ENCODE peak calls at places on chromosome 15, in four cellular contexts. I is K562, G is GM12878, R is prostate gland. K is an unnamed sample.

GRCh38 chr15:95492388-95493070 is 838.0 kb upstream of the NR2F2 start:
- DNase-seq in I (no peak), G (no peak), R (no peak), K (no peak)

GRCh38 chr15:82531496-82532382 is 8.5 kb downstream of the RPS17 start:
- DNase-seq in I (peak), G (no peak), R (no peak), K (no peak)

GRCh38 chr15:86839502-86839901 is 759.8 kb downstream of the AGBL1 start:
- DNase-seq in I (no peak), G (no peak), R (no peak), K (no peak)

GRCh38 chr15:99485153-99485947 is 80.4 kb upstream of the MEF2A start:
- DNase-seq in I (no peak), G (no peak), R (no peak), K (no peak)

GRCh38 chr15:68830141-68830540 is 9.4 kb upstream of the ANP32A start:
- DNase-seq in I (no peak), G (no peak), R (no peak), K (no peak)

GRCh38 chr15:88467935-88468528 is 524 bp downstream of the MRPS11 start:
- DNase-seq in I (peak), G (no peak), R (no peak), K (peak)

GRCh38 chr15:71447328-71448250 is 332.3 kb downstream of the THSD4 start:
- DNase-seq in I (no peak), G (no peak), R (peak), K (no peak)

GRCh38 chr15:39451121-39451698 is 129.7 kb upstream of the THBS1 start:
- DNase-seq in I (no peak), G (no peak), R (peak), K (no peak)

GRCh38 chr15:98131924-98132323 is 171.4 kb downstream of the ARRDC4 start:
- DNase-seq in I (no peak), G (no peak), R (no peak), K (no peak)

GRCh38 chr15:56353119-56353518 is 12.1 kb upstream of the TEX9 start:
- DNase-seq in I (no peak), G (no peak), R (no peak), K (no peak)

GRCh38 chr15:66755298-66756068 is 53.4 kb downstream of the SMAD6 start:
- DNase-seq in I (no peak), G (no peak), R (no peak), K (no peak)

GRCh38 chr15:57566840-57567239 is 24.9 kb upstream of the MYZAP start:
- DNase-seq in I (no peak), G (no peak), R (peak), K (no peak)

GRCh38 chr15:56971571-56971970 is 53.1 kb downstream of the TCF12 start:
- DNase-seq in I (no peak), G (no peak), R (no peak), K (no peak)

GRCh38 chr15:48384616-48385015 is 53.4 kb downstream of the DUT start:
- DNase-seq in I (no peak), G (no peak), R (no peak), K (no peak)

GRCh38 chr15:51907136-51907862 is 64.3 kb downstream of the LEO1 start:
- DNase-seq in I (peak), G (no peak), R (peak), K (peak)

GRCh38 chr15:69056365-69056764 is 41.9 kb downstream of the NOX5 start:
- DNase-seq in I (no peak), G (no peak), R (no peak), K (no peak)

GRCh38 chr15:61501815-61502214 is 272.7 kb upstream of the RORA start:
- DNase-seq in I (no peak), G (no peak), R (no peak), K (no peak)

GRCh38 chr15:87827126-87827525 is 429.4 kb downstream of the NTRK3 start:
- DNase-seq in I (no peak), G (no peak), R (no peak), K (no peak)

GRCh38 chr15:40893733-40894688 is at the start of gene VPS18:
- DNase-seq in I (peak), G (peak), R (peak), K (peak)
- TF ChIP-seq POLR2A in I (peak), G (peak), R (peak), K (peak)

DNA sequence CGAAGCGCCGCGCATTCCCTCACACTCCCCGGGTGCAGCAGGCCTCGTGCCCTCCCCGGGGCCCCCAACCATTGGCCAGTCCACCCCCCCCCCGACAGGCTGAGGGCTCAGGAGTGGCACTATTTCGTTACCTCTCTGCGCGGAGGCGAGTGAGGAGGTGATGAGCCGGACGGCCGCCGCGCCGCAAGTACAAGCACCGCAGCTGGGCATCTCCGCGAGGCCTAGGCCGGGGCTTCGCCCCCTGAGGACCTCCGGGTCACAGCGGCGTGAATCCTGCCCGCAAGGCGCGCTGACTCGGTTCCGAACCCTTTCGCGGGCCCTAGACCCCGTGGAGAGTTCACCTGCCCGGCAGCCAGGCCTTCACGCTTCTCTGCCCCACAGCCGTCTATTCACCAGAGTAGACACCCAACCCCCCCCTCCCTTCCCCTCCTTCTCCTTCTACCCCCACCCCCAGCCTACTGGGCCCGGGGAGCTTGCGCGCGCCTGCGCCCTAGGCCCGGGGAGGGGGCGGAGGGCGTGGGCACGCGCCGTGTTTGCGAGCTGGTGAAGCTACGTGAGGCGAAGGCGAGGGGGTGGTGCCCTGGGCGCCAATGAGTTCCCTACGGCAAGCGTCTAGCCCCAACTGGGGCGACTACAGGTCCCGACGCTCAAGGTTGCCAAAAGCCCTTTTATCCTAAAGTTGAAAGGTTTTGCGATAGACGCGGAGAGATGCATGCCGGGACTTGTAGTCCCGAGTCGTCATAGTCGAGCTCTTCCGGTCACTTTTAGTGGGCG is at the start of gene CLPX:
- DNase-seq in I (peak), G (peak), R (peak), K (peak)
- TF ChIP-seq POLR2A in I (peak), G (peak), R (peak), K (peak)

DNA sequence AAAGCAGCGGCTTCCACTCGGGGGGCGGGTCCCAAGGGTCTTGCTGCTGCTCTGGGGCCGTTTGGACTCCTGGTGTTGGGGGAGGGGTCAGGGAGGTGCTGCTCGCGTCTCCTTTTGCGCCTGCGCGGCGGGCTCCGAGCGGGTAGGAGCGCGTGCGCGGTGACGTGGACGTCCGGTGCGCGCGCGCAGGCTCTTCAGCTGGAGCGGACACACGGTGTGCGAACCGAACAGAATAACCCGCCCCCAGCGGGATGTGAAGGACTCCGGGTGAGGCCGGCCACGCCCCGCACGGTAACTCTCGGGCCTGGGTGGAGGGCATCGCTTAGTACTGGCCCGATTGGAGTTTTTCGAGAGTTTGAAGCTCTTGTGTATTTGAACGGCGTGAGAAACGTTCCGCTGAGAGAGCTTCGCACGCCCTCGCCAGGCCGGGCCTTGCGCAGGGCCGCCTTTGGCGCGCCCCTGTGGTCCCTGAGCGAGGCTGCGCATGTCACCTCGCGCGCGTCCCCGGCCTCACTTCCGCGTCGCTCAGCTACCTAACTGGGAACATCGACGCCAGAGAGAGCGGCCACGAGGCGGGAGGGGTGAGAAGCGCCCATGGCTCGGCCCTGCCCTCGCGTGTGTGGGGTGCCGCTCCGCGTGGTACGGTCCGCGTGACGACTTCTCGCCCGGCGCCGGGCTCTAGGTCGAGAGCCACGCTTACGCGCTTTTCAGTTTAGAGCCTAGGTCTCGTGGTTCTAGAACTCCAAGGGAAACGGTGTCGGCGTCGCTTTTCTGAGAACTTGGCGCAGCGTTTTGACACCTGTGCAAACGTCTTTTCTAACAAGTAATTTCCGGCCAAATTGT is at the start of gene MGA:
- DNase-seq in I (peak), G (peak), R (peak), K (peak)
- TF ChIP-seq POLR2A in I (peak), G (peak), R (peak), K (peak)

GRCh38 chr15:78299302-78300102 is at the start of gene SKIC8:
- DNase-seq in I (peak), G (peak), R (peak), K (peak)
- TF ChIP-seq POLR2A in I (peak), G (peak), R (peak), K (peak)

DNA sequence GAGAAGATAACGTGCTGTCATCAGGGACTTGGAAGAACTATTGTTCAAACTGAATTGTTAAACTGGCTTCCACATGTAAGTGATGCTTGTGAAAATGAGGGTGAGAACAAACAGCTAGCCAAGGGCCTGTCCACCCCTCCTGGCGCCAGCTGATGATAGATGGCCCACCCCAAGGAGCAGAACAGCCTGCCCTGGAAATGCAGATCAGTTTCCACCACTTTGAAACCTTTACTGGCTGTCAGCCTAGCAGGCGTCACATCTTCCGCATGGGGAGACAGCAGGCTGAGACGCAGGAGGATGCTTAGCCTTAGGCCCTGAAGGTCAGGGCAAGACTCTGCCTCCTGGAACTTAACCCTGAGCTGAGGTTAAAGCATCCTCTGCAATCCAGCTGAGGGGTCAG is 6.3 kb upstream of the SLC51B start:
- DNase-seq in I (no peak), G (no peak), R (no peak), K (no peak)
- TF ChIP-seq POLR2A in I (no peak), G (no peak), R (no peak), K (no peak)